ENCODE peak calls at places on chromosomes 11 and 22, in six cellular contexts. G is PC-3, Q is adrenal gland, J is mucosa of descending colon, U is astrocyte of the cerebellum, E is foreskin fibroblast. S is an unnamed sample.

GRCh38 chr11:44280257-44280656 is 29.7 kb downstream of the ALX4 start:
- DNase-seq in U (no peak), G (no peak), Q (no peak), E (no peak), J (no peak), S (no peak)

GRCh38 chr11:64894070-64894811 is 15.8 kb upstream of the EHD1 start:
- DNase-seq in J (peak), G (peak), E (peak), U (no peak), Q (peak), S (peak)

GRCh38 chr11:84552791-84553190 is 1074.4 kb downstream of the DLG2 start:
- DNase-seq in U (no peak), G (no peak), Q (no peak), E (no peak), J (no peak), S (no peak)

GRCh38 chr11:126318642-126319373 is 14.9 kb downstream of the DCPS start:
- DNase-seq in J (peak), G (peak), E (peak), U (peak), Q (no peak), S (peak)

GRCh38 chr22:20440637-20441591 is 3.3 kb upstream of the SCARF2 start:
- DNase-seq in G (no peak), E (no peak), U (no peak), J (peak), Q (no peak), S (no peak)

GRCh38 chr11:20464566-20464965 is 77.0 kb downstream of the PRMT3 start:
- DNase-seq in U (no peak), G (no peak), Q (no peak), E (no peak), J (no peak), S (no peak)

GRCh38 chr11:117197516-117198456 is 1.4 kb upstream of the TAGLN start:
- DNase-seq in G (peak), E (no peak), J (no peak), Q (no peak), U (no peak), S (no peak)

GRCh38 chr22:32281092-32281491 is 25.9 kb upstream of the SLC5A4 start:
- DNase-seq in G (no peak), U (peak), E (peak), Q (no peak), J (no peak), S (peak)

GRCh38 chr22:35305525-35306070 is 5.9 kb downstream of the TOM1 start:
- DNase-seq in G (no peak), E (no peak), J (no peak), U (no peak), Q (no peak), S (peak)

GRCh38 chr11:11620251-11620965 is 1.4 kb downstream of the GALNT18 start:
- DNase-seq in J (peak), Q (peak), E (peak), U (no peak), G (peak), S (peak)

GRCh38 chr11:80186687-80187086 is 745.9 kb upstream of the TENM4 start:
- DNase-seq in Q (no peak), U (no peak), E (no peak), G (peak), J (no peak), S (no peak)

GRCh38 chr22:43152001-43152354 is 619 bp downstream of the TSPO start:
- DNase-seq in Q (no peak), U (no peak), J (no peak), G (no peak), E (no peak), S (no peak)

GRCh38 chr11:128632151-128632791 is 44.9 kb upstream of the ETS1 start:
- DNase-seq in G (peak), J (no peak), Q (no peak), U (peak), E (peak), S (peak)

GRCh38 chr11:75547617-75548054 is 14.4 kb upstream of the SERPINH1 start:
- DNase-seq in G (peak), Q (peak), U (no peak), J (no peak), E (peak), S (peak)

GRCh38 chr11:133955091-133955846 is 1.5 kb downstream of the IGSF9B start:
- DNase-seq in E (no peak), J (peak), G (no peak), Q (no peak), U (no peak), S (no peak)

DNA sequence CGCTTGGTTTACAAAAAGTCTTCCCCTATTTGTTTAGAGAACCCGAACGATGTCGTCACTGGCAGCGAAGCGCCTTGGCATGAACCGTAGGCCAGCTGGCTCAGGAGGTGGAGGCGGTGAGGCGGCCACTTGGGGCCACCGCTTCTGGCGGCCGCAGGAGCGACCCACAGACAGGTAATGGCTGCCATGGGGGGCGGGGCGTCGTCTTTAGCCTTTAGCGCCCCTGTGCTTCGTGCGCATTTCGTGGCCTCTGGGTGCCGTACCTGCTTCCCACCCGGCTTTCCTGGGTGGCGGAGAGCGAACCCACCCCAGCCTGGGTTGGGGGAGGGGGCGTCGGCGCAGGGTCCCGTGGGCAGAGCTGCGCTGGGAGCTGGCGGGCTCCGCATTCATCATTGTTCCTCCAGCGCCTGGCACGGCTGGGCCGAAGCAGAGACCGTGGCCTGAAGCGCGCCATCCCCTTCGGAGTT is 470 bp upstream of the OSBP2 start:
- DNase-seq in G (peak), Q (peak), U (no peak), J (peak), E (peak), S (peak)
- H3K4me3 ChIP-seq in G (peak), Q (peak), U (peak), J (peak), E (peak), S (peak)

DNA sequence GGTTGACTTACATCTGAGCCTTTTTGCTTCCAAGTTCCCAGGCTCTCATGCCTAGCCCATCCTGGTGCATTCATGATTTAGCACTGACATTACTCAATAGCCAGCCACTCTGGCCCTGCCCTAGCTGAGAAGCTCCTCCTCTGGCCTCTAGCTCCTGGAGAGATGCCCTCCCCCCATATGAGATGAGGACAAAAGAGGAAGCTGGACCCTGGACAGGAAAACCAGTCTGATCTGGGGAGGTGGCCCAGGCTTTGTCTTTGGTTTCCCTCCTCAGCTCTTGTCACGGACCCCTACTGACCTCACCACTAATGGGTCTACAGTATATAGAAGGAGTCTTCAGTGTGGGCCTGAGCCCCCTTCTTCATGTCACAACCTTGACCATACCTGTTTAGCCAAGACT is 3.0 kb downstream of the RHOG start:
- DNase-seq in J (no peak), E (peak), G (no peak), U (no peak), Q (peak), S (no peak)
- TF ChIP-seq CTCF in J (no peak), E (no peak), G (no peak), U (no peak), Q (no peak), S (no peak)

GRCh38 chr11:118918686-118919280 is 6.9 kb downstream of the BCL9L start:
- DNase-seq in E (peak), U (no peak), J (no peak), G (no peak), Q (no peak), S (peak)
- H3K4me3 ChIP-seq in E (peak), U (peak), J (no peak), G (peak), Q (peak), S (peak)

GRCh38 chr11:122107045-122107444 is 9.0 kb downstream of the BLID start:
- DNase-seq in G (no peak), U (no peak), E (no peak), Q (no peak), J (no peak), S (no peak)

GRCh38 chr11:122109932-122110331 is 6.1 kb downstream of the BLID start:
- DNase-seq in J (no peak), Q (no peak), E (no peak), U (no peak), G (no peak), S (no peak)

GRCh38 chr11:122108828-122109227 is 7.2 kb downstream of the BLID start:
- DNase-seq in Q (no peak), U (no peak), E (no peak), J (no peak), G (no peak), S (no peak)

GRCh38 chr11:122107566-122107965 is 8.4 kb downstream of the BLID start:
- DNase-seq in U (no peak), E (no peak), G (no peak), Q (no peak), J (no peak), S (no peak)

GRCh38 chr11:122108192-122108799 is 7.7 kb downstream of the BLID start:
- DNase-seq in G (peak), Q (no peak), E (peak), J (no peak), U (no peak), S (peak)
- TF ChIP-seq CTCF in G (peak), Q (peak), E (peak), J (peak), U (peak), S (peak)

DNA sequence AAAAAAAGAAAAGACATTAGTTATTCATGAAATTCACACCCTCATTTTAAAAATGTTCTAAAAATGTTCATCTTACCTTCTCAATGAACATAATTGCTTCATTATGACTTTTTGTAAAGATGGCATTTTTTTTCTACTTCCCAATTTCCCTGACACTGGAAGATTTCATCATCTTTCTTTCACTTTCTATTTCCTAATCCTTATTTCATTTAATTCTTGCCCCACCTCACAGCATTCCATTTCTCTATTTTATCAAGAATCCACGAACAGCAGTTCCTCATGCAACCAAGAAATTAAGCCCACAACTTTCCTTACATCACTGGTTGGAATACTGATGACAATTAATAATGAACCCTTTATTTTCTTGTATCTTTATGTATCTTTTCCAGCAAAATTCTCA is 1.9 kb downstream of the PATL1 start:
- DNase-seq in U (no peak), J (no peak), G (no peak), E (peak), Q (no peak), S (peak)
- H3K4me3 ChIP-seq in U (no peak), J (no peak), G (peak), E (peak), Q (no peak), S (no peak)

DNA sequence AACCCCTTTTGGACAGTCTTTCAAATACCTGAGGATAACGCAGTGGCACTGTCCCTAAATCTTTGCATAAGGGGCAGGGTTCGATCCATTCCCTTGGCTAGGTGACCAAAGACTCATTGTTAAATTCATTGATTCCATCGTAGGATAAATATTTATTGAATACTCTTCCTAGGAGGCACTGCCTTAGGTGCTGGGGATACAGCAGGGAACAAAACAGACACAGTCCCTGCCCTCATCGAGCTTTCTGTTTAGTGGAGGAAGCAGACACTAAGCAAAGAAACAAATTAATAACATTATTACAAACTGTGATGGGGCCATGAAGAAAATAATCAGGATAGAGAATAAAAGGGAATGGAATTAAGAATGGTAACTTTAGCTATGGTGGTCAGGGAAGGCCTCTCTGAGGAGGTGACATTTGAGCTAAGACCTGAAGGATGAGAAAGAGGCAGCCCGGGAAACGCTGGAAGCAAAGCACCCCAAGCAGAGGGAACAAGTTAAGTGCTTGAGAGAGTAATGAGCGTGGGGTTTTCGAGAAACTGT is 689 bp downstream of the B3GAT3 start:
- DNase-seq in U (no peak), G (no peak), E (no peak), Q (no peak), J (no peak), S (no peak)
- TF ChIP-seq CTCF in U (no peak), G (no peak), E (no peak), Q (no peak), J (no peak), S (no peak)

DNA sequence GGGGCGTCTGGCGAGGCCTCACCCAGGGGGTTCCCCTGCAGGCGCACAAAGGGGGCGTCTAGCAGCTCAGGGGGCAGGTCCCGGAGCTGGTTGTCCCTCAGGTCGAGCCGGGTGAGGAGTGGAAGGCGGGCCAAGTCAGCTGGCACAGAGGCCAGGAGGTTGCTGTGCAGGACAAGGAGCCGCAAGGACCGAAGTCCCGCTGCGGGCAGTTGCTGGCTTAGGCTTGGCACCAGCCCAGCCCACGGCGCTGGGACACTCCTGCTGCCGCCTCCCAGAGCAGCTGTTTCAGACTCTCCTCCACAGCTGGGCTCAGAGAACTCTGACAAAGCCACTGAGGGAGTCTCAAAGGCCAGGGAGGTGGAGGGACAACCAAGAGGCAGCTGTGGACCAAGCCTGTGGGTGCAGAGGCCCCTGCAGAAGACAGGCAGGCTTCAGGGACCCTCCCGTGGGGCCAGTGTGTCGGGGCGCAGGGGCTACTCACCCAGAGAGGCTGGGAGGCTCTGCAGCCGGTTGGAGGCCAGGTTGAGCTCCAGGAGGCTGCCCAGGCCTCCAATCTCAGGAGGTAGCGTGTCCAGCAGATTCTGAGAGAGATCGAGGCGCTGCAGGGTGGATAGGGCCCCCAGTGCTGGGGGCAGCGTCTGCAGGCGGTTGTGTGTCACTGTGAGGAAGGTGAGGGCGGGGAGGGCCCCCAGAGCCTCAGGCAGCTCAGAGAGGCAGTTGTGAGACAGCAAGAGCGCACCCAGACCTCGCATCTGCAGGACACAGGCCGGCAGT is 2.2 kb downstream of the PIDD1 start:
- DNase-seq in J (no peak), U (no peak), Q (no peak), G (no peak), E (no peak), S (no peak)
- H3K4me3 ChIP-seq in J (no peak), U (no peak), Q (no peak), G (no peak), E (peak), S (no peak)

GRCh38 chr11:62391642-62392425 is 27.0 kb upstream of the SCGB1A1 start:
- DNase-seq in Q (no peak), G (no peak), J (peak), U (no peak), E (no peak), S (no peak)
- TF ChIP-seq CTCF in Q (no peak), G (no peak), J (no peak), U (peak), E (no peak), S (peak)

DNA sequence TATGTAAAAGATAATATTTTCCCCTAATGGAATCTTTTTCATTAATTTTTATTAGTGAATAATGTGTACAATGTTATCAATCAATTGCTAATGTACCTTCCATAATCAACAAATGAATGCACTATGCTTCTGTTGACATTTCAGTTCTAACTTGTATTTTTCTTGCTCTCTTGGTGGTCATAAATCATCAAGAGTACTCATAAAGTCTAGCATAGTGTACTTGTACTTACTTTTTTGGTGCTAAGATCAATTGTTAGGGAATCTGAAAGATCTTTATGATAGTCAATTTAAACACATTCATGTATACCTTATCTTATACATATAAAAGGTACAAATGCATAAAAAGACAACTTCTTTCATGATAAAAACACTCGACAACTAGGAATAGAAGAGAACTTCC is 10.5 kb downstream of the ENTHD1 start:
- DNase-seq in G (no peak), J (no peak), Q (no peak), E (no peak), U (no peak), S (no peak)
- H3K4me3 ChIP-seq in G (no peak), J (no peak), Q (no peak), E (no peak), U (no peak), S (no peak)